ENCODE peak calls at places on chromosomes 11 and 22, in four cellular contexts. One of them, this sample, is unnamed.

GRCh38 chr11:134196756-134197155 is 27.0 kb downstream of the NCAPD3 start:
- DNase-seq in heart left ventricle: no peak
- DNase-seq in IMR-90: no peak
- DNase-seq in body of pancreas: no peak
- DNase-seq in this sample: no peak

GRCh38 chr22:48921411-48921903 is 906.2 kb downstream of the BRD1 start:
- DNase-seq in heart left ventricle: no peak
- DNase-seq in IMR-90: no peak
- DNase-seq in body of pancreas: no peak
- DNase-seq in this sample: no peak

GRCh38 chr11:65719887-65720236 is 736 bp downstream of the RNASEH2C start:
- DNase-seq in heart left ventricle: no peak
- DNase-seq in IMR-90: peak; percentile 36
- DNase-seq in body of pancreas: no peak
- DNase-seq in this sample: no peak

GRCh38 chr22:19199479-19199878 is 20.9 kb upstream of the SLC25A1 start:
- DNase-seq in heart left ventricle: no peak
- DNase-seq in IMR-90: no peak
- DNase-seq in body of pancreas: no peak
- DNase-seq in this sample: no peak

GRCh38 chr11:67281552-67282150 is 7.5 kb upstream of the ANKRD13D start:
- DNase-seq in heart left ventricle: peak; percentile 18
- DNase-seq in IMR-90: no peak
- DNase-seq in body of pancreas: peak; percentile 9
- DNase-seq in this sample: no peak

GRCh38 chr11:92329644-92330043 is 105.0 kb downstream of the FAT3 start:
- DNase-seq in heart left ventricle: no peak
- DNase-seq in IMR-90: peak; percentile 38
- DNase-seq in body of pancreas: no peak
- DNase-seq in this sample: no peak

GRCh38 chr11:134040386-134041297 is 28.2 kb upstream of the JAM3 start:
- DNase-seq in heart left ventricle: no peak
- DNase-seq in IMR-90: peak; percentile 90
- DNase-seq in body of pancreas: no peak
- DNase-seq in this sample: no peak

GRCh38 chr11:17648528-17648927 is 70.8 kb upstream of the MYOD1 start:
- DNase-seq in heart left ventricle: no peak
- DNase-seq in IMR-90: no peak
- DNase-seq in body of pancreas: no peak
- DNase-seq in this sample: no peak

GRCh38 chr11:107844041-107844440 is 14.5 kb downstream of the SLC35F2 start:
- DNase-seq in heart left ventricle: no peak
- DNase-seq in IMR-90: peak; percentile 52
- DNase-seq in body of pancreas: no peak
- DNase-seq in this sample: no peak

GRCh38 chr22:44057411-44057987 is 33.4 kb downstream of the PARVB start:
- DNase-seq in heart left ventricle: peak; percentile 68
- DNase-seq in IMR-90: no peak
- DNase-seq in body of pancreas: peak; percentile 28
- DNase-seq in this sample: peak; percentile 39

GRCh38 chr11:66052664-66052982 is 459 bp downstream of the SF3B2 start:
- DNase-seq in heart left ventricle: no peak
- DNase-seq in IMR-90: no peak
- DNase-seq in body of pancreas: no peak
- DNase-seq in this sample: no peak

GRCh38 chr11:120058931-120059330 is 79.0 kb downstream of the TRIM29 start:
- DNase-seq in heart left ventricle: no peak
- DNase-seq in IMR-90: no peak
- DNase-seq in body of pancreas: no peak
- DNase-seq in this sample: no peak

GRCh38 chr11:31882951-31883392 is 71.8 kb upstream of the PAX6 start:
- DNase-seq in heart left ventricle: no peak
- DNase-seq in IMR-90: no peak
- DNase-seq in body of pancreas: no peak
- DNase-seq in this sample: no peak

GRCh38 chr11:46338988-46339666 is 8.1 kb upstream of the DGKZ start:
- DNase-seq in heart left ventricle: peak; percentile 69
- DNase-seq in IMR-90: no peak
- DNase-seq in body of pancreas: no peak
- DNase-seq in this sample: no peak

GRCh38 chr11:114079406-114080072 is 20.0 kb downstream of the ZBTB16 start:
- DNase-seq in heart left ventricle: peak; percentile 47
- DNase-seq in IMR-90: no peak
- DNase-seq in body of pancreas: no peak
- DNase-seq in this sample: no peak

GRCh38 chr11:96464695-96465307 is 75.0 kb downstream of the JRKL start:
- DNase-seq in heart left ventricle: no peak
- DNase-seq in IMR-90: peak; percentile 78
- DNase-seq in body of pancreas: no peak
- DNase-seq in this sample: no peak

GRCh38 chr11:3808846-3809623 is 675 bp downstream of the PGAP2 start:
- DNase-seq in heart left ventricle: no peak
- DNase-seq in IMR-90: peak; percentile 41
- DNase-seq in body of pancreas: peak; percentile 68
- DNase-seq in this sample: peak; percentile 68

GRCh38 chr11:68037481-68038225 is 1.2 kb upstream of the TCIRG1 start:
- DNase-seq in heart left ventricle: no peak
- DNase-seq in IMR-90: no peak
- DNase-seq in body of pancreas: peak; percentile 84
- DNase-seq in this sample: no peak

GRCh38 chr11:47152953-47153950 is 23.4 kb downstream of the ARFGAP2 start:
- DNase-seq in heart left ventricle: peak; percentile 77
- DNase-seq in IMR-90: peak; percentile 80
- DNase-seq in body of pancreas: peak; percentile 89
- DNase-seq in this sample: peak; percentile 88

GRCh38 chr11:43825217-43825816 is 55.3 kb upstream of the ALKBH3 start:
- DNase-seq in heart left ventricle: no peak
- DNase-seq in IMR-90: peak; percentile 35
- DNase-seq in body of pancreas: peak; percentile 14
- DNase-seq in this sample: peak; percentile 19

GRCh38 chr22:40363059-40363458 is 7.3 kb upstream of the SGSM3 start:
- DNase-seq in heart left ventricle: no peak
- DNase-seq in IMR-90: peak; percentile 90
- DNase-seq in body of pancreas: no peak
- DNase-seq in this sample: no peak
- TF ChIP-seq CTCF in heart left ventricle: no peak
- TF ChIP-seq CTCF in IMR-90: no peak
- TF ChIP-seq CTCF in body of pancreas: no peak
- TF ChIP-seq CTCF in this sample: no peak

DNA sequence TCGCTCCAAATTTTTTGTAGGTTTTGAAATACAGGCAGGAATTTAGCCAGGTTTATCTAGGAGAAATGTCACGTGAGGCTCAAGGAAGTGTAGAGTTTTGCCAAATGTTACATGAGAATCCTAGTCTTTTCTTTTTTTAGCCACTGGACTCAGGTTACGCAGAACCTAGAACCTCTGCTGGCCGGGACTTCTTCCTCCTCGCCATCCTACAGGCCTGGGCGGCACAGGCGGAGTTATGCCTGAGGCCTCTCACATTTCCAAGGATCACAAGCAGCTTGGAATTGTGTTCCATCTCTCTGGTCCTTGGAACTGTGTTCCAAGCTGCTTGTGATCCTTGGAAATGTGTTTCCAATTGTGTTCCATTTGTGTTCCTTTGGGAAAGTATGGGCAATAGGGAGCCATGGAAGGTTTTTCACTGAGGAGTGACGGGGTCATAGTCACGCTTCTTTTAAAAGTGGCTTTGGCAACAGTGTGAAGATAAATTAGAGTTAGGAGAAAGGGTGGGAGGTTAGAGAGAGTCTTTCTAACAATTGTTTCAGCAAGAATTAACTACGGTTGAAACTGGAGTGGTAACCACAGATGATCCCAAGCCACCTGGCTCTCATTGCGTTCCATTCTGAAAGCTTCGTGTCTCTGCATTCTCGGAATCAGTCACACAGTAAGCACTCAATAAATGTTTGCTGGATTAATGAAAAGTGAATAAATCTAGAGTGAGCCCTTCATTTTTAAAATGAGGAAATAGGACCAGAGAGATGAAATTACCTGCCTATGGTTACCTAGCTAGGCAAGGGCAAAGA is 12.5 kb upstream of the POU2AF1 start:
- DNase-seq in heart left ventricle: no peak
- DNase-seq in IMR-90: no peak
- DNase-seq in body of pancreas: no peak
- DNase-seq in this sample: no peak
- H3K4me1 ChIP-seq in heart left ventricle: no peaks in the 10 kb centered on the region
- H3K4me1 ChIP-seq in IMR-90: no peaks in the 10 kb centered on the region
- H3K4me1 ChIP-seq in body of pancreas: peaks cover 21% of the 10 kb centered on the region
- H3K4me1 ChIP-seq in this sample: no peaks in the 10 kb centered on the region

DNA sequence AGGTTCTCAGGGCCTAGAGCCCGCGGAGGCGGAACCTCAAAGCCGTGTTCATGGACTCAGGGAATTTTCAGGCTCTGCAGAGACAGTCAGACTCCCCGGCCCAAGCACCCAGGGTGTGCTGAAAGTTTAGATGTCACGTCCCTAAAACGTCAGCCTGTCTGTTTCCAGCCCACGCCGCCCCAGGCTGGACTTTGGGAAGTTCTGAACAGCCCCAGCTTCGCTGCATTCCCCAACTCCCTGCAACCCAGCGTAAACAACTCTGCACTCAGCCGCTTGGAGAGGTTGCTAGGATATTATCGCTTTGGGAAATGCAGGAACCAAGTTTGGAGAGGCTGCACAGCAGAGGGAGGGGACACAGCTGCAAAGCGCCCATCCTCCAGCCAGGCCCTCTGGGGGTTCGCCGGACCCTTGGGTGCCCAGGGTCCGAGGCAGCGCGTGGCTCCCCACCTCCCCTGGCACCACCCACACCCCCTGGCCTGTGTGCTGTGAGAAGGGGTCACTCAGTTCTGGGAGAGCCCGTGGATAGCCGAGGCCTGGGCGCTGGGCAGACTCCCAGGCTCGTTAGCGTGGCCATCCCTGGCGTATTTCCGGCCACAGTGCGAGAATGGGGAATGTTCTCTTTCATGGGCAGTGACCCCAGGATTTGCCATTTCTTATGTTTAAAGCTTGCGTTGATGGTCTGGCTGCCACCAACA is 120.5 kb upstream of the FGF3 start:
- DNase-seq in heart left ventricle: peak; percentile 83
- DNase-seq in IMR-90: peak; percentile 77
- DNase-seq in body of pancreas: peak; percentile 52
- DNase-seq in this sample: no peak
- H3K4me3 ChIP-seq in heart left ventricle: no peak overlapping the region
- H3K4me3 ChIP-seq in IMR-90: no peak overlapping the region
- H3K4me3 ChIP-seq in body of pancreas: no peak overlapping the region
- H3K4me3 ChIP-seq in this sample: no peak overlapping the region

GRCh38 chr11:20364412-20364792 is 888 bp downstream of the HTATIP2 start:
- DNase-seq in heart left ventricle: no peak
- DNase-seq in IMR-90: no peak
- DNase-seq in body of pancreas: peak; percentile 26
- DNase-seq in this sample: no peak
- TF ChIP-seq CTCF in heart left ventricle: no peak
- TF ChIP-seq CTCF in IMR-90: no peak
- TF ChIP-seq CTCF in body of pancreas: no peak
- TF ChIP-seq CTCF in this sample: no peak

DNA sequence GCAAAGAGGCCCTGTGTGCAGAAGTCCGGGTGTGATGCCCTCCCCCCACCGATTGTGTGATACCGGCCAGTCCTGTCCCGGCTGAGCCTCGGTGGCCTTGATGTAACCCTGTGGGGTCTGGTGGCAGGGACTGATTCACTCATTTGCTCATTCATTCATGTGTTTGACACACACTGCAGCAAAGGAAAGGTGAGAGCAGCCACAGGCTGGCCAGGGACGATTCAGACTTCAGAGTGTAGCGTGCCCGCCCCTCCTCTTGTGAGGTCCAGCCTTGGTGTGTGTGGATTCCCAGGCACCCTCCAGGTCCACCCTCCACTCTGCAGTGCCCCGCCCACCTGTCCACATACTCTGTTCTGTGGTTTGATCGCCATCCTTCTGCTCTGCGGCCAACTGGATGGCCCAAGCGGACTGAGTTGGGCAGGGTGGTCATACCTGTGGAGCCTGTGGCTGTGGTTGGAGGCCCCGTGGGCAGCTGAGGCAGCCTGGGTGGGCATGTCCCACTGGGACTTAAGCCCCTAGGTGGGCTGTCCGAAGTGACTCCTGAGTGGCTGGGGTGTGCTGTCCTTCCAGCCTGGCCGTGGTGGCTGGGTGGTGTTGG is 58.0 kb upstream of the CCDC188 start:
- DNase-seq in heart left ventricle: no peak
- DNase-seq in IMR-90: no peak
- DNase-seq in body of pancreas: peak; percentile 43
- DNase-seq in this sample: no peak
- H3K4me1 ChIP-seq in heart left ventricle: peaks cover 39% of the 10 kb centered on the region
- H3K4me1 ChIP-seq in IMR-90: peaks cover 13% of the 10 kb centered on the region
- H3K4me1 ChIP-seq in body of pancreas: peaks cover 83% of the 10 kb centered on the region
- H3K4me1 ChIP-seq in this sample: peaks cover 10% of the 10 kb centered on the region

GRCh38 chr11:37557990-37558389 is 960.0 kb upstream of the RAG2 start:
- DNase-seq in heart left ventricle: no peak
- DNase-seq in IMR-90: no peak
- DNase-seq in body of pancreas: no peak
- DNase-seq in this sample: no peak

DNA sequence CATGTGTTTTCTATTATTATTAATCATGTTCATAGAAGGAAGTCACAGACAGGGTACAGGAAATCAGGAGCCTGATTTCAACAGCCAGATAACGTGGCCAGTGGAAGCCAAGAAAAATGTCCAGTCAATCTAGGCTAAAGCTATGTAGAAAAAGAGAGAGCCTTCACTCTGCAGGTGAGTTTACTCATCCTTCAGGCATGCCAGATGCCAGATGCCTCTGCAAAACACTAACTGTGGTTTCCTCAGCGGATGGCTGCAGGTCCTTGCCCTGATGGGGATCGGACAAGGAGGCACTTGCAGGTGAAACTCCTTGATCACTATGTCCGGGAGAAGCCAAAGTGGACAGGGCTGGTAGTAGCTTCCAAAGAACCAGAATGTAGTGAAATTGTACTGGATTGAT is 962.3 kb upstream of the RAG2 start:
- DNase-seq in heart left ventricle: no peak
- DNase-seq in IMR-90: no peak
- DNase-seq in body of pancreas: no peak
- DNase-seq in this sample: no peak
- H3K4me3 ChIP-seq in heart left ventricle: no peak overlapping the region
- H3K4me3 ChIP-seq in IMR-90: no peak overlapping the region
- H3K4me3 ChIP-seq in body of pancreas: no peak overlapping the region
- H3K4me3 ChIP-seq in this sample: no peak overlapping the region